ENCODE peak calls at places on chromosomes 2 and 18, in seven cellular contexts. One of them, this sample, is unnamed.

GRCh38 chr2:149815946-149816345 is 228.4 kb upstream of the MMADHC start:
- DNase-seq in COR-L47: no peak
- DNase-seq in NCI-H2081: no peak
- DNase-seq in HT1080: no peak
- DNase-seq in RWPE1: no peak
- DNase-seq in anterior cingulate cortex: no peak
- DNase-seq in astrocyte of the spinal cord: no peak
- DNase-seq in this sample: no peak

GRCh38 chr18:37182340-37183135 is 353.6 kb downstream of the KIAA1328 start:
- DNase-seq in COR-L47: no peak
- DNase-seq in NCI-H2081: no peak
- DNase-seq in HT1080: no peak
- DNase-seq in RWPE1: no peak
- DNase-seq in anterior cingulate cortex: no peak
- DNase-seq in astrocyte of the spinal cord: no peak
- DNase-seq in this sample: no peak

GRCh38 chr2:20216130-20217025 is 8.6 kb downstream of the SDC1 start:
- DNase-seq in COR-L47: no peak
- DNase-seq in NCI-H2081: no peak
- DNase-seq in HT1080: no peak
- DNase-seq in RWPE1: no peak
- DNase-seq in anterior cingulate cortex: no peak
- DNase-seq in astrocyte of the spinal cord: no peak
- DNase-seq in this sample: no peak

GRCh38 chr2:85933753-85934594 is 45.2 kb upstream of the ST3GAL5 start:
- DNase-seq in COR-L47: no peak
- DNase-seq in NCI-H2081: no peak
- DNase-seq in HT1080: peak; percentile 59
- DNase-seq in RWPE1: no peak
- DNase-seq in anterior cingulate cortex: no peak
- DNase-seq in astrocyte of the spinal cord: peak; percentile 71
- DNase-seq in this sample: no peak

GRCh38 chr2:23230885-23231284 is 154.1 kb upstream of the KLHL29 start:
- DNase-seq in COR-L47: no peak
- DNase-seq in NCI-H2081: no peak
- DNase-seq in HT1080: no peak
- DNase-seq in RWPE1: no peak
- DNase-seq in anterior cingulate cortex: no peak
- DNase-seq in astrocyte of the spinal cord: no peak
- DNase-seq in this sample: no peak

GRCh38 chr2:197869501-197870111 is 65.2 kb downstream of the PLCL1 start:
- DNase-seq in COR-L47: no peak
- DNase-seq in NCI-H2081: no peak
- DNase-seq in HT1080: no peak
- DNase-seq in RWPE1: no peak
- DNase-seq in anterior cingulate cortex: no peak
- DNase-seq in astrocyte of the spinal cord: peak; percentile 43
- DNase-seq in this sample: no peak

GRCh38 chr2:233546774-233547173 is 19.8 kb downstream of the USP40 start:
- DNase-seq in COR-L47: no peak
- DNase-seq in NCI-H2081: no peak
- DNase-seq in HT1080: no peak
- DNase-seq in RWPE1: no peak
- DNase-seq in anterior cingulate cortex: no peak
- DNase-seq in astrocyte of the spinal cord: no peak
- DNase-seq in this sample: no peak

GRCh38 chr2:209721497-209721896 is 50.1 kb upstream of the UNC80 start:
- DNase-seq in COR-L47: no peak
- DNase-seq in NCI-H2081: no peak
- DNase-seq in HT1080: no peak
- DNase-seq in RWPE1: peak; percentile 3
- DNase-seq in anterior cingulate cortex: no peak
- DNase-seq in astrocyte of the spinal cord: peak; percentile 33
- DNase-seq in this sample: no peak

GRCh38 chr2:193506035-193506434 is 1311.3 kb upstream of the TMEFF2 start:
- DNase-seq in COR-L47: no peak
- DNase-seq in NCI-H2081: no peak
- DNase-seq in HT1080: no peak
- DNase-seq in RWPE1: no peak
- DNase-seq in anterior cingulate cortex: no peak
- DNase-seq in astrocyte of the spinal cord: no peak
- DNase-seq in this sample: no peak

GRCh38 chr2:60581461-60582282 is 28.2 kb upstream of the BCL11A start:
- DNase-seq in COR-L47: peak; percentile 68
- DNase-seq in NCI-H2081: peak; percentile 85
- DNase-seq in HT1080: peak; percentile 53
- DNase-seq in RWPE1: peak; percentile 73
- DNase-seq in anterior cingulate cortex: peak; percentile 35
- DNase-seq in astrocyte of the spinal cord: peak; percentile 41
- DNase-seq in this sample: peak; percentile 90

GRCh38 chr2:197137826-197138480 is 172.6 kb downstream of the ANKRD44 start:
- DNase-seq in COR-L47: no peak
- DNase-seq in NCI-H2081: no peak
- DNase-seq in HT1080: peak; percentile 84
- DNase-seq in RWPE1: peak; percentile 19
- DNase-seq in anterior cingulate cortex: no peak
- DNase-seq in astrocyte of the spinal cord: no peak
- DNase-seq in this sample: no peak

GRCh38 chr18:44033144-44033543 is 647.5 kb upstream of the SETBP1 start:
- DNase-seq in COR-L47: no peak
- DNase-seq in NCI-H2081: no peak
- DNase-seq in HT1080: peak; percentile 18
- DNase-seq in RWPE1: no peak
- DNase-seq in anterior cingulate cortex: no peak
- DNase-seq in astrocyte of the spinal cord: peak; percentile 2
- DNase-seq in this sample: no peak